ENCODE peak calls at places on chromosomes 2 and 18, in eight cellular contexts. U is cardiac fibroblast, Z is kidney, L is ovary, A is colonic mucosa, K is choroid plexus epithelial cell, Q is AG09319, M is upper lobe of right lung. Y is an unnamed sample.
A peak's percentile ranks its signal among the peaks of the same experiment; 100 is the strongest.

GRCh38 chr2:10629819-10630532 is 59.8 kb downstream of the NOL10 start:
- DNase-seq in A (no peak), M (no peak), K (no peak), Z (no peak), L (no peak), U (no peak), Q (no peak), Y (no peak)

GRCh38 chr2:134310450-134311079 is 56.7 kb downstream of the MGAT5 start:
- DNase-seq in K (no peak), U (no peak), M (no peak), L (no peak), A (no peak), Q (no peak), Z (peak; percentile 50), Y (no peak)

GRCh38 chr2:66421618-66422017 is 13.3 kb upstream of the MEIS1 start:
- DNase-seq in L (no peak), A (no peak), K (no peak), M (no peak), Z (no peak), Q (no peak), U (no peak), Y (no peak)

GRCh38 chr18:79026491-79026890 is 42.7 kb upstream of the ATP9B start:
- DNase-seq in Z (no peak), Q (no peak), A (no peak), U (no peak), M (no peak), L (no peak), K (no peak), Y (no peak)

GRCh38 chr2:148994341-148994740 is 44.2 kb upstream of the LYPD6B start:
- DNase-seq in A (peak; percentile 82), M (no peak), U (no peak), K (no peak), Z (no peak), Q (no peak), L (no peak), Y (no peak)

GRCh38 chr2:92072461-92073035 is 2798.7 kb upstream of the TEKT4 start:
- DNase-seq in U (no peak), L (peak; percentile 8), K (no peak), Q (no peak), A (no peak), Z (peak; percentile 45), M (peak; percentile 44), Y (peak; percentile 56)

GRCh38 chr2:86764661-86765307 is 25.9 kb downstream of the CD8A start:
- DNase-seq in U (peak; percentile 65), A (no peak), K (peak; percentile 75), M (no peak), L (no peak), Z (no peak), Q (peak; percentile 5), Y (no peak)

GRCh38 chr2:239143858-239144712 is 256.7 kb downstream of the HDAC4 start:
- DNase-seq in Z (no peak), K (peak; percentile 76), A (no peak), M (no peak), U (peak; percentile 62), L (no peak), Q (peak; percentile 15), Y (no peak)

GRCh38 chr2:231987088-231987788 is 25.7 kb downstream of the DIS3L2 start:
- DNase-seq in M (no peak), Z (no peak), Q (peak; percentile 30), A (no peak), K (peak; percentile 15), U (peak; percentile 34), L (peak; percentile 49), Y (no peak)

GRCh38 chr2:168243061-168243460 is 4.3 kb downstream of the STK39 start:
- DNase-seq in M (no peak), Z (no peak), A (no peak), U (no peak), K (no peak), Q (no peak), L (no peak), Y (no peak)

GRCh38 chr18:2657043-2657512 is 1.6 kb downstream of the SMCHD1 start:
- DNase-seq in L (no peak), K (peak; percentile 10), M (no peak), A (no peak), Q (no peak), Z (no peak), U (peak; percentile 17), Y (no peak)

GRCh38 chr2:6080837-6081541 is 388.8 kb downstream of the SOX11 start:
- DNase-seq in A (no peak), Z (no peak), U (no peak), Q (no peak), L (no peak), M (no peak), K (no peak), Y (no peak)

GRCh38 chr2:29317801-29318485 is 202.7 kb downstream of the CLIP4 start:
- DNase-seq in L (no peak), Z (no peak), A (no peak), Q (no peak), M (no peak), U (no peak), K (no peak), Y (no peak)

GRCh38 chr2:29310665-29311348 is 195.6 kb downstream of the CLIP4 start:
- DNase-seq in Q (no peak), M (no peak), A (no peak), L (no peak), K (no peak), U (no peak), Z (no peak), Y (no peak)

GRCh38 chr2:29317077-29317517 is 201.9 kb downstream of the CLIP4 start:
- DNase-seq in A (no peak), K (peak; percentile 87), Z (no peak), L (no peak), Q (no peak), U (peak; percentile 85), M (no peak), Y (no peak)

GRCh38 chr2:29311458-29311857 is 196.2 kb downstream of the CLIP4 start:
- DNase-seq in U (no peak), K (no peak), L (no peak), M (no peak), Q (no peak), Z (no peak), A (no peak), Y (no peak)

DNA sequence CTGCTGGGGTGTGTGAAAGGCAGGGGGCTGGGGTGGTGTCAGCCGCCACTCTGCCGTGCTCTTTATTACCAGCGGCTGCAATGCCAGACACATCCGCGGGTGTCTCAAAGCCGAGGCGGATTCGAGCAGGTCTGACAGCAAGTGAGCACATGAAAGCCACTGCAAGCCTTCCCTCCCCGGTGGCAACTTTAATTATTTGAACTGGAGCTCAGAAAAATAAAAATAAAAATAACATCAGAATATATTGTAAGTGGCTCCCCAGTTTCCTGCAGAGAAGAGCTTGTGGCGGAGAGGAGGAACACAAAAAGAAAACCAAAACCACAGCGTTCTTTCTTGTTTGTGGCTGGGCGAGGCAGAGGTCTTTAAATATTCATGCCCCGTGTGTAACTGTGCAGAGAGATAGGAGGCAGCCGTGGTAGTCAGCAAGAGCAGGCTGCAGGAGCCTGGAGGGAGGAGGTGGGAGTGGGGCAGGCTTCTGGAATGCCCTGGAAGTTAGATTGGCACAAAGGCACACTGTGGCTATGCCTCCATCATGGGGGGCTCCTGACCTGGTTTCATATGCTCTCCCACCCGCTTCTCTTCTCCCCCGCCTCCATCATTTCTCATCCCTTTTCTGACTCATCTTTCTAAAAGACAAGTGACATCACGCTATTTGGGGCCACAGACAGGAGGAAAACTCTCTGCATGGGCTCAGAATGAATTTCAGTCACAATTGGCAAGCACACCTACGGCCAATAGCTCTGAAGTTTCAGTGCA is 199.8 kb downstream of the CLIP4 start:
- DNase-seq in Q (no peak), L (no peak), Z (no peak), U (no peak), M (no peak), K (peak; percentile 59), A (no peak), Y (no peak)
- TF ChIP-seq CTCF in Q (no peak), L (no peak), Z (peak; percentile 19), U (no peak), M (peak; percentile 17), K (peak; percentile 48), A (no peak), Y (peak; percentile 71)

GRCh38 chr2:49770919-49771318 is 616.6 kb upstream of the FSHR start:
- DNase-seq in L (no peak), Z (no peak), M (no peak), A (no peak), U (no peak), K (no peak), Q (no peak), Y (no peak)
- TF ChIP-seq CTCF in L (no peak), Z (peak; percentile 40), M (peak; percentile 34), A (no peak), U (no peak), K (no peak), Q (no peak), Y (peak; percentile 75)

DNA sequence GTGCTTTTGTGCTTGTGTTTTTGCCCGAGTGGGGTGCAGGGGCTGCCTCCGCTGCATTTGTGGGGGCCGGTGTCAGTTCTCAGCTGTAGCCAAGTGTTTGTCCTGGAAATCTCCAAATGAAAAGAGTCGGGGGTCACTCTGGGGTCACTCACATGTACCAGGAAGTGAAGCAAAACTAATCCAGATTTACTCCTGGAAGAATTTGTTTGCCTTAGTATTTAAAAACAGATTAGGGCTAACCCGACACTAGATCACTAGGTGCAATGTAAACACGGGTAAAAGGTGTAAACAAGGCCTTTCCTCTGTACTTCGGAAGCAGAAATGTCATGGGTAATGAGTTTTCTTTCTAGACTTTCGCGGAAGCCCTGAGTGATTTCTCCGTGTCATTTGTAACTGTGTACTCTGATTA is 50.3 kb downstream of the GBX2 start:
- DNase-seq in Z (no peak), Q (no peak), L (no peak), A (no peak), K (no peak), M (peak; percentile 4), U (no peak), Y (no peak)
- TF ChIP-seq CTCF in Z (no peak), Q (no peak), L (no peak), A (no peak), K (no peak), M (no peak), U (no peak), Y (no peak)

GRCh38 chr18:26164571-26164970 is 30.9 kb downstream of the PSMA8 start:
- DNase-seq in Q (no peak), M (no peak), L (no peak), A (no peak), Z (no peak), K (no peak), U (no peak), Y (no peak)

GRCh38 chr18:26157326-26157725 is 23.7 kb downstream of the PSMA8 start:
- DNase-seq in Q (no peak), U (no peak), K (no peak), A (no peak), L (no peak), Z (no peak), M (no peak), Y (no peak)

DNA sequence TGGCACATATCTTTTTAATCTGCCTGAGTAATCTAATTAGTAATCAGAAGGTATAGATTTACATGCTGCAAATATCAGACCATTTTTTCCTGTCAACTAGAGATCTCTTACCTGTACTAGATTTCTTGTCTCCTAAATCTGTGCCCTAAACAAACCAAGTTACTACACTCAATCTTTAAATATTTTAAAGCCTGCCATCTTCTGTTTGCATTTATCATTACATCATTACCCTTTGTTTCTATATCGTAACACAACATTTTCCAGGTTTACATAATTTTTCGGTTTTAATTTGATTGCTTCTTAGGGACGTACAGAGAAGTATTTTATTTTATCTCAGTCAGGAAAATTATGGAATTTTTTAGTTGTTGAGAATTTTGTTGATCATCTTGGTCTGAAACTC is 25.7 kb downstream of the PSMA8 start:
- DNase-seq in U (peak; percentile 22), Z (no peak), L (no peak), A (no peak), M (no peak), K (peak; percentile 26), Q (no peak), Y (no peak)
- TF ChIP-seq CTCF in U (no peak), Z (no peak), L (no peak), A (no peak), M (no peak), K (no peak), Q (peak; percentile 3), Y (peak; percentile 52)

GRCh38 chr18:63676526-63676925 is 14.8 kb upstream of the SERPINB3 start:
- DNase-seq in M (no peak), Z (no peak), Q (no peak), L (no peak), A (no peak), K (no peak), U (no peak), Y (no peak)
- TF ChIP-seq CTCF in M (peak; percentile 28), Z (peak; percentile 21), Q (no peak), L (no peak), A (no peak), K (no peak), U (no peak), Y (peak; percentile 65)